ENCODE peak calls at places on chromosomes 16 and 17, in five cellular contexts. A, F, P, T and W are unnamed samples.

GRCh38 chr17:62804025-62804424 is 4.1 kb downstream of the MARCHF10 start:
- DNase-seq in A (no peak), F (no peak), P (no peak), T (no peak), W (no peak)

GRCh38 chr17:77631307-77631706 is 327.2 kb upstream of the TNRC6C start:
- DNase-seq in A (no peak), F (no peak), P (no peak), T (no peak), W (no peak)

GRCh38 chr17:73419051-73419450 is 107.2 kb upstream of the CDC42EP4 start:
- DNase-seq in A (no peak), F (no peak), P (no peak), T (no peak), W (no peak)

GRCh38 chr17:58344047-58344790 is 7.8 kb downstream of the SUPT4H1 start:
- DNase-seq in A (no peak), F (no peak), P (peak; percentile 98), T (no peak), W (no peak)

GRCh38 chr16:53495325-53495724 is 7.7 kb downstream of the AKTIP start:
- DNase-seq in A (no peak), F (no peak), P (no peak), T (no peak), W (no peak)

GRCh38 chr17:77311371-77311981 is 170.7 kb downstream of the SEC14L1 start:
- DNase-seq in A (no peak), F (no peak), P (no peak), T (no peak), W (no peak)

GRCh38 chr16:10485698-10486382 is 94.6 kb downstream of the EMP2 start:
- DNase-seq in A (no peak), F (no peak), P (no peak), T (no peak), W (no peak)

GRCh38 chr16:3118846-3119245 is 6.5 kb downstream of the ZNF205 start:
- DNase-seq in A (no peak), F (no peak), P (no peak), T (no peak), W (no peak)

GRCh38 chr16:2963611-2964415 is at the start of gene KREMEN2:
- DNase-seq in A (peak; percentile 74), F (peak; percentile 93), P (no peak), T (peak; percentile 56), W (no peak)

GRCh38 chr17:58301504-58302150 is 20.9 kb upstream of the MPO start:
- DNase-seq in A (no peak), F (no peak), P (no peak), T (no peak), W (peak; percentile 44)

GRCh38 chr16:11783319-11784047 is 13.6 kb downstream of the ZC3H7A start:
- DNase-seq in A (no peak), F (peak; percentile 46), P (peak; percentile 89), T (no peak), W (no peak)

GRCh38 chr17:58052951-58053715 is 30.1 kb upstream of the DYNLL2 start:
- DNase-seq in A (no peak), F (no peak), P (no peak), T (no peak), W (no peak)

GRCh38 chr16:86185089-86185488 is 286.1 kb downstream of the IRF8 start:
- DNase-seq in A (no peak), F (no peak), P (no peak), T (no peak), W (no peak)

GRCh38 chr16:84449156-84450140 is 55.0 kb downstream of the MEAK7 start:
- DNase-seq in A (no peak), F (no peak), P (no peak), T (no peak), W (no peak)

GRCh38 chr16:80277182-80277581 is 263.6 kb upstream of the DYNLRB2 start:
- DNase-seq in A (no peak), F (peak; percentile 18), P (no peak), T (no peak), W (peak; percentile 61)

GRCh38 chr16:80273635-80274538 is 266.9 kb upstream of the DYNLRB2 start:
- DNase-seq in A (no peak), F (no peak), P (no peak), T (no peak), W (no peak)

GRCh38 chr16:80280557-80280956 is 260.2 kb upstream of the DYNLRB2 start:
- DNase-seq in A (no peak), F (no peak), P (no peak), T (no peak), W (no peak)

GRCh38 chr16:80274576-80275191 is 266.1 kb upstream of the DYNLRB2 start:
- DNase-seq in A (no peak), F (no peak), P (no peak), T (no peak), W (no peak)
- TF ChIP-seq SRF in A (no peak), F (no peak), P (no peak), T (no peak), W (no peak)

DNA sequence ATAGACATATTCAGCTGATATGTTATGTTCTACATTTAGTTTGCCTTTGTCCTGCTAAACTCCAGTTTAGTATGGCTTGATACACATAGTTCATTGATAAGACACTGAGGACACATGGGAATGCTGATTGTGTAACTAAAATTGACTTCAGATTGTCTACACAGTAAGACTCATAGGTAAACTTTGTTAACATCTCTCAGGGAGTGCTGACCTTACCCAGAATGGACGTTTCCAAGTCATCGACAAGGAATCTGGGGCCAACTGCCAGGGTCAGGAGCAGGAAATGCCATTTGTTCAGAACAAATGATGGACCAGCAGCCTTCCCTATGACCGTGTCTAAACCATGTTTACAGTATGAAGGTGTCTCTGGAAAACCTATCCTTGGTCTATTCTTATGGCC is 58.7 kb downstream of the DYNLRB2 start:
- DNase-seq in A (no peak), F (no peak), P (no peak), T (no peak), W (no peak)
- TF ChIP-seq SRF in A (no peak), F (no peak), P (no peak), T (no peak), W (no peak)

GRCh38 chr17:45752246-45752645 is 31.9 kb upstream of the CRHR1 start:
- DNase-seq in A (no peak), F (no peak), P (no peak), T (no peak), W (no peak)
- TF ChIP-seq SRF in A (no peak), F (no peak), P (no peak), T (no peak), W (no peak)

DNA sequence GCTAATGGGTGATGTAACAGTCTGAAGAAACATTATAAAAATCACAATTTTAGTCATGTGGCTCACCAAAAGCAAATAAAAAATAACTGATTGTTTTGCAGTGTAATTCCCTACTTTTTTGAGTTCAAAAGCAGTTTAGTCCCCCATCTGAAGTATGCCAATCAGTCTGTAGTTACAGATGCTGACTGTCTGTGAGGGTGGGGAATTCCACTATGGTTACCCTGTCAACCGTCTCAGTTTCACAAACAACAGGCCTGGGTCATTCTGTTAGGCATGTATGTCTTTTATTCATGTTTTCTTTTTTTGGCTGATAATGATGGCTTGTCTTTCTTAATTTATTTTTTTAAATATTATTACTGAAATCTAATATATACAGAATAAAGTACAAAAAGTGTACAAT is 69.3 kb downstream of the STXBP4 start:
- DNase-seq in A (no peak), F (no peak), P (peak; percentile 32), T (no peak), W (no peak)
- TF ChIP-seq SRF in A (no peak), F (no peak), P (no peak), T (no peak), W (no peak)

GRCh38 chr16:88376835-88377726 is 5.7 kb upstream of the ZNF469 start:
- DNase-seq in A (no peak), F (no peak), P (no peak), T (no peak), W (no peak)

GRCh38 chr16:88375236-88376052 is 7.3 kb upstream of the ZNF469 start:
- DNase-seq in A (no peak), F (no peak), P (no peak), T (no peak), W (no peak)

GRCh38 chr16:88374736-88375135 is 8.0 kb upstream of the ZNF469 start:
- DNase-seq in A (no peak), F (no peak), P (no peak), T (no peak), W (no peak)

GRCh38 chr16:88377961-88378360 is 4.8 kb upstream of the ZNF469 start:
- DNase-seq in A (no peak), F (no peak), P (no peak), T (no peak), W (no peak)

DNA sequence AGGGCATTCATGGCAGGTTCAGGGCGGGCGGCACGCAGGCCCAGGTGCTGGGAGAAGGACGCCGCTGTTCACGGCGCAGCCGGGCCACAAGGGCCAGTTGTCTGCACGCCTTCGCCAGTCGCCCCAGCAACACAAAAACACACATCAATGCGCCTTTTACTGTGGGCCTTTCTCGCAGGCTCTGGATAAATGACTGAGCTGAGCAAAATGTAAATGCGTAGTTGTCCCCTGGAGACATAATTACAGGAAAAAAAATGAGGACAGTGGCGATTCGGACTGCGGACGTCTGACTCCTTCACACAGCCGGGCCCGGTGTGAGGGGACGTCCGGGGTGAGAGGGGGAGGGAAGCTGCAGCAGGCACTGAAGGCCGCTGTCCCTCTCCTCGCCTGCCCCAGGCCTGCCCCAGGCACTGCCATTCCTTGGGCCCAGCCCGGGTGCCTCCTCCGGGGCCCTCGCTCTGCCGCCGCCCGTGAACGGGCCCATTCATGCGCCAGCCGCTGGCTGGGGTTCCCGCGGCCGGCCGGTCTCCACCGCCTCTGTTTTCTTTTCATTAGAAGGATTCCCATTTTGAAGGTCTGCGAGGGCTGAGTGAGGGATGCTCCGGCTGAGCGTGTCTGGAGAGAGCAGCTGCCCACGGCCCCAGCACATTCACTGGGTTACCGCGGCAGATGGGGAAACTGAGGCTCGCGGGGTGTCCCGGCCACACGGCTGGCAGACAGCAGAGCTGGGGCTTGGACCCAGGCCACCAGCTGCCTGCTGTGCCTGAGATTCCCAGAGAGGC is 6.5 kb upstream of the ZNF469 start:
- DNase-seq in A (no peak), F (no peak), P (no peak), T (no peak), W (no peak)
- TF ChIP-seq SRF in A (no peak), F (no peak), P (no peak), T (no peak), W (no peak)

GRCh38 chr17:2243953-2244352 is 59.6 kb downstream of the SMG6 start:
- DNase-seq in A (no peak), F (no peak), P (no peak), T (no peak), W (no peak)
- TF ChIP-seq SRF in A (no peak), F (no peak), P (no peak), T (no peak), W (no peak)